ENCODE peak calls at places on chromosome 9, in five cellular contexts. N, E, K, M and Z are unnamed samples.

GRCh38 chr9:74935008-74935407 is 17.7 kb downstream of the C9orf40 start:
- DNase-seq in N (no peak), E (no peak), K (no peak), M (no peak), Z (no peak)

GRCh38 chr9:93254061-93254481 is 70.1 kb downstream of the WNK2 start:
- DNase-seq in K (no peak), M (no peak), E (no peak), N (no peak), Z (no peak)

GRCh38 chr9:90880066-90880465 is 78.4 kb downstream of the SYK start:
- DNase-seq in E (no peak), M (no peak), K (no peak), N (no peak), Z (no peak)

GRCh38 chr9:7324031-7324654 is 475.4 kb downstream of the DMAC1 start:
- DNase-seq in M (no peak), K (no peak), E (no peak), N (no peak), Z (no peak)

GRCh38 chr9:5721279-5722087 is 92.6 kb downstream of the RIC1 start:
- DNase-seq in M (no peak), E (no peak), N (no peak), K (no peak), Z (no peak)

GRCh38 chr9:32430720-32431119 is 46.3 kb downstream of the ACO1 start:
- DNase-seq in M (no peak), E (no peak), K (no peak), N (no peak), Z (no peak)

GRCh38 chr9:76135902-76136301 is 245.4 kb downstream of the PCSK5 start:
- DNase-seq in K (no peak), N (no peak), E (no peak), M (no peak), Z (no peak)

GRCh38 chr9:26971721-26972120 is 15.5 kb downstream of the IFT74 start:
- DNase-seq in E (no peak), M (no peak), K (no peak), N (no peak), Z (no peak)

GRCh38 chr9:109471994-109472393 is 26.1 kb downstream of the PTPN3 start:
- DNase-seq in M (no peak), E (no peak), K (no peak), N (no peak), Z (no peak)

GRCh38 chr9:34454571-34455065 is 3.8 kb downstream of the FAM219A start:
- DNase-seq in M (no peak), K (no peak), E (no peak), N (no peak), Z (no peak)

GRCh38 chr9:125889524-125890473 is 142.6 kb downstream of the PBX3 start:
- DNase-seq in M (no peak), E (no peak), N (peak; percentile 73), K (peak; percentile 14), Z (peak; percentile 11)

GRCh38 chr9:36315283-36315682 is 57.0 kb upstream of the GNE start:
- DNase-seq in E (no peak), K (no peak), N (no peak), M (no peak), Z (no peak)